ENCODE peak calls at places on chromosomes 16 and 17, in six cellular contexts. A is HCT116, P is HepG2, D is SK-N-SH, X is K562, W is GM12878. Z is an unnamed sample.

GRCh38 chr17:8109669-8110455 is 8.5 kb downstream of the ALOXE3 start:
- DNase-seq in A (no peak), P (no peak), W (no peak), D (peak; percentile 84), X (peak; percentile 78), Z (no peak)

GRCh38 chr17:39963826-39964225 is 1.0 kb downstream of the GSDMA start:
- DNase-seq in A (no peak), X (no peak), W (no peak), P (no peak), D (no peak), Z (no peak)

GRCh38 chr17:32267690-32268205 is 2.1 kb downstream of the RHBDL3 start:
- DNase-seq in A (no peak), D (no peak), P (no peak), W (no peak), X (no peak), Z (peak; percentile 56)

GRCh38 chr16:10745856-10746255 is 2.2 kb downstream of the NUBP1 start:
- DNase-seq in D (no peak), X (no peak), W (no peak), P (no peak), A (no peak), Z (no peak)

GRCh38 chr16:12158428-12158827 is 181.9 kb downstream of the SNX29 start:
- DNase-seq in P (no peak), X (no peak), D (no peak), A (no peak), W (no peak), Z (no peak)

GRCh38 chr17:64326420-64327054 is 63.5 kb upstream of the TEX2 start:
- DNase-seq in P (peak; percentile 63), A (no peak), D (no peak), X (no peak), W (no peak), Z (no peak)

GRCh38 chr17:80718428-80718827 is 173.8 kb downstream of the RPTOR start:
- DNase-seq in W (no peak), A (no peak), D (no peak), P (peak; percentile 21), X (no peak), Z (no peak)

GRCh38 chr16:787978-788398 is at the start of gene RPUSD1:
- DNase-seq in A (no peak), P (no peak), D (no peak), W (no peak), X (no peak), Z (peak; percentile 71)

GRCh38 chr16:73546351-73546845 is 498.5 kb upstream of the ZFHX3 start:
- DNase-seq in X (no peak), W (no peak), A (no peak), P (no peak), D (peak; percentile 71), Z (no peak)

GRCh38 chr16:5490499-5490898 is 392.9 kb upstream of the EEF2KMT start:
- DNase-seq in P (peak; percentile 43), X (peak; percentile 75), D (peak; percentile 70), W (no peak), A (peak; percentile 15), Z (no peak)

GRCh38 chr17:41681776-41682175 is 6.9 kb upstream of the EIF1 start:
- DNase-seq in D (no peak), W (no peak), A (no peak), P (no peak), X (no peak), Z (no peak)

GRCh38 chr16:11042205-11042604 is 97.8 kb downstream of the CLEC16A start:
- DNase-seq in W (no peak), X (no peak), P (no peak), D (no peak), A (no peak), Z (no peak)

GRCh38 chr16:84277244-84277823 is 17.3 kb upstream of the WFDC1 start:
- DNase-seq in X (peak; percentile 81), W (no peak), D (peak; percentile 79), A (peak; percentile 48), P (peak; percentile 51), Z (peak; percentile 90)

GRCh38 chr17:45848868-45849535 is 4.3 kb downstream of the SPPL2C start:
- DNase-seq in A (no peak), X (no peak), D (peak; percentile 92), P (no peak), W (no peak), Z (no peak)

GRCh38 chr16:79082955-79083354 is 517.6 kb downstream of the MAF start:
- DNase-seq in P (no peak), D (no peak), X (no peak), W (no peak), A (no peak), Z (no peak)

GRCh38 chr16:55115506-55115905 is 184.8 kb downstream of the IRX5 start:
- DNase-seq in X (no peak), P (no peak), W (no peak), D (no peak), A (no peak), Z (no peak)

GRCh38 chr16:4232541-4233386 is 9.1 kb downstream of the SRL start:
- DNase-seq in P (no peak), D (no peak), W (no peak), X (no peak), A (no peak), Z (no peak)

GRCh38 chr16:87195190-87195589 is 122.0 kb downstream of the C16orf95 start:
- DNase-seq in D (no peak), P (no peak), W (no peak), X (no peak), A (no peak), Z (no peak)
- TF ChIP-seq JUND in D (no peak), P (no peak), W (no peak), X (no peak), A (no peak), Z (no peak)

GRCh38 chr17:29378495-29378894 is 11.7 kb upstream of the TAOK1 start:
- DNase-seq in P (no peak), W (no peak), X (no peak), A (no peak), D (no peak), Z (no peak)

GRCh38 chr17:29384901-29385300 is 5.3 kb upstream of the TAOK1 start:
- DNase-seq in P (no peak), X (no peak), W (no peak), A (no peak), D (no peak), Z (no peak)

GRCh38 chr17:29383687-29384086 is 6.5 kb upstream of the TAOK1 start:
- DNase-seq in X (no peak), D (no peak), P (no peak), A (no peak), W (no peak), Z (no peak)

GRCh38 chr17:29376667-29377268 is 13.4 kb upstream of the TAOK1 start:
- DNase-seq in A (no peak), W (no peak), P (no peak), X (no peak), D (no peak), Z (no peak)

DNA sequence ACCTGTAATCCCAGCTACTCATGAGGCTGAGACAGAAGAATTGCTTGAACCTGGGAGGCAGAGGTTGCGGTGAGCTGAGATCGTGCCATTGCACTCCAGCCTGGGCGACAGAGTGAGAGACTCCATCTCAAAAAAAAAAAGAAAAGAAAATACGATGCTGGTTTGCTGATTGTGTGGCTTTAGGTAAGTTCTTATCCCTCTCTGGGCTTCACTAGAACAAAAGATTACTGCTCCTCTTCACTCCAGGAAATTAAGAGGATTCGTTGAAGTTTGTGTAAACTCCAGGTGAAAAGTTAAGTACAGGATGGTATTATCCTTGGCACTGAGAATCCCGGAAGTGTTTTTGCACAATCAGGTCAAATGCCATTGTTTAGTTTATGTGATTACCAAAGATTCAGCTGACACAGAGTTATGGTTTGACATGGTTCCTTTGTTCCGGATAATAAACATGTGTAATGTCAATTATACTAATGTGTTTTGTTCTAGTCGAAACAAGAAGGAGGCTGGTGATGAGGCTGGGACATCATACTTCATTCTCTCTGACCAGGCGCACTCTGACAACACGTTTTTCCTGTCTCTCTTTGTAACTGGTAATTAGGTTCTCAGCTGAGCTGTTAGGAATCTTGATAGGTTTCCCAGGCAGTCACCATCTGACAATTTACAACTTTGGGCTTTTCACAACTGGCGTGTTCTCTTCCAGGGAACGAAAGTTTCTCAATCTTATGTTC is 10.9 kb upstream of the TAOK1 start:
- DNase-seq in D (no peak), X (no peak), A (no peak), W (no peak), P (no peak), Z (no peak)
- TF ChIP-seq POLR2AphosphoS5 in D (no peak), X (no peak), A (no peak), W (no peak), P (no peak), Z (no peak)

GRCh38 chr17:66964930-66965800 is 658 bp downstream of the CACNG4 start:
- DNase-seq in D (peak; percentile 99), X (peak; percentile 33), P (no peak), A (no peak), W (no peak), Z (no peak)

GRCh38 chr17:66966529-66967418 is 2.3 kb downstream of the CACNG4 start:
- DNase-seq in P (no peak), W (no peak), D (peak; percentile 68), X (no peak), A (no peak), Z (no peak)

GRCh38 chr17:66967867-66968543 is 3.5 kb downstream of the CACNG4 start:
- DNase-seq in W (no peak), X (no peak), A (no peak), D (no peak), P (no peak), Z (no peak)

GRCh38 chr17:66964083-66964771 is at the start of gene CACNG4:
- DNase-seq in A (no peak), X (peak; percentile 45), D (peak; percentile 95), P (no peak), W (no peak), Z (peak; percentile 73)

DNA sequence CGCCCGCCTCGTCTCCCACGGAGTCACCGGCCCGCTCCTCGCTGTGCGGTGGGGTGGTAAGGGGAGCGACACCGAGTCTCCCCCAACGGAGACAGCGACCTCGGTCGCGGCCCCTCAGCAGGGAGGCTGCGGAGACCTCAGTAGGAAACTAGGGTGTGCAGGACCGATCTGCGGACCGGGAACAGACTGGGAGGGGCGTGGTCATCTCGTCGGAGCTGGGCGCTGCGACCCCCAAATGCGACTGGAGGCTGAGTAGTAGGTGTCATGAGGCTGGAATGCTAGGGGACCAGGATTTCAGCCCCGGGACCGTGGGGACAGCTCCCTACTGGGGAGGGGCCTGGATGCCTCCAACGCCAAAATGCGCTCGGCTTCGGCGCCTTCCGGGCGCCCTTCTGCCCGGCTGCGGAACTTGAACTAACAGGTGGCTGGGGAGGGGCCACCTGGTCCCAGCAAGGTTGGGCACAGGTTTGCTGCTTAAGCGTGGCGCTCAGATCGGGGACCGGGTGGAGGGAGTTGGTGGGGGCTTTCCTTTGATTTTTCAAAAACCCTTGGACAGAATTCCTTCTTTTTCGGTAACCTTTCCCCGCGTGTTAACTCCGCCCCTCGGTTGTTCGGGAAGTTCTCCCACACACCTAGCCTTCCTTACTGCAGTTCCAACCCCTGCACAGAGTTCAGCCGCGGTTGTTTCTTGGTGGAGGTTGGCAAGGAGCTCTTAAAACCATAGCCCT is 1.5 kb downstream of the CACNG4 start:
- DNase-seq in D (no peak), X (no peak), W (no peak), P (no peak), A (no peak), Z (no peak)
- TF ChIP-seq JUND in D (no peak), X (no peak), W (no peak), P (no peak), A (no peak), Z (no peak)

DNA sequence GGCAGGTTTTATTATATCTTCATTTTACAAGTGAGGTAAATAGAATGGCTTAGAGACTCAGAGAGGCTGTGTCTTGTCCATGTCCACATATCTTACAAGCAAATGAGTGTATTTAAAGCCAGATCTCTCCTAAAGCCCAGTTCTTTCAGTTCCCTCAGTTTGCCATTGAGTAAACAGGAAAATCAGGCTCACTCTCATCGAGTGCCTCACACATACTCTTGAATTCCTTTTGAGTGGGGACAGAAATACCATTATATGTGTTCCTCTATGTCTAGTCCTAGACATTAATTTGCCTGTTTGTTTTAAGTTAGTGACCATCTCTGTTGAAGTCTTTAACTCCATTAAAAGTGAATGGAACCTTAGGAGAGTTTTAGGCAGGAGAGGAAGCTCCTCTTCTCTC is 40.1 kb downstream of the BPTF start:
- DNase-seq in D (no peak), W (no peak), X (no peak), P (no peak), A (no peak), Z (no peak)
- TF ChIP-seq POLR2AphosphoS5 in D (no peak), W (no peak), X (no peak), P (no peak), A (no peak), Z (no peak)

Z was measured in H1.